ENCODE peak calls at places on chromosomes 12 and 14, in six cellular contexts. Y is IMR-90, W is SK-N-SH, Z is neural progenitor cell, I is fibroblast of lung, R is K562. S is an unnamed sample.

GRCh38 chr12:109677323-109677722 is 36.3 kb upstream of the FAM222A start:
- DNase-seq in Y (no peak), W (no peak), Z (peak), I (no peak), R (no peak), S (peak)

GRCh38 chr12:45227668-45228067 is 11.8 kb downstream of the ANO6 start:
- DNase-seq in Y (no peak), W (peak), Z (no peak), I (no peak), R (peak), S (no peak)

GRCh38 chr12:3715999-3716398 is 36.9 kb downstream of the CRACR2A start:
- DNase-seq in Y (no peak), W (no peak), Z (no peak), I (no peak), R (no peak), S (no peak)

GRCh38 chr12:128971802-128972201 is 118.5 kb downstream of the GLT1D1 start:
- DNase-seq in Y (no peak), W (no peak), Z (peak), I (no peak), R (no peak), S (peak)

GRCh38 chr12:124388679-124389536 is 94.0 kb downstream of the RFLNA start:
- DNase-seq in Y (peak), W (peak), Z (peak), I (peak), R (no peak), S (peak)

GRCh38 chr12:25558566-25558965 is 5.5 kb upstream of the LMNTD1 start:
- DNase-seq in Y (peak), W (no peak), Z (no peak), I (peak), R (no peak), S (no peak)

GRCh38 chr14:42149609-42150261 is 543.1 kb downstream of the LRFN5 start:
- DNase-seq in Y (no peak), W (no peak), Z (no peak), I (no peak), R (no peak), S (no peak)

GRCh38 chr12:97167598-97167997 is 260.5 kb downstream of the NEDD1 start:
- DNase-seq in Y (no peak), W (no peak), Z (no peak), I (peak), R (no peak), S (no peak)

GRCh38 chr14:39762576-39763401 is 330.6 kb upstream of the FBXO33 start:
- DNase-seq in Y (no peak), W (no peak), Z (no peak), I (no peak), R (no peak), S (peak)

GRCh38 chr14:68245146-68246073 is 425.8 kb downstream of the RAD51B start:
- DNase-seq in Y (peak), W (no peak), Z (no peak), I (peak), R (peak), S (no peak)

GRCh38 chr12:95788637-95789036 is 1.9 kb downstream of the NTN4 start:
- DNase-seq in Y (peak), W (no peak), Z (no peak), I (peak), R (no peak), S (no peak)

GRCh38 chr12:95790912-95791849 is 617 bp upstream of the NTN4 start:
- DNase-seq in Y (peak), W (no peak), Z (peak), I (peak), R (no peak), S (peak)

GRCh38 chr12:95787274-95787814 is 3.2 kb downstream of the NTN4 start:
- DNase-seq in Y (peak), W (no peak), Z (no peak), I (no peak), R (no peak), S (no peak)

GRCh38 chr12:95790025-95790911 is at the start of gene NTN4:
- DNase-seq in Y (peak), W (peak), Z (peak), I (peak), R (no peak), S (peak)

GRCh38 chr12:95789126-95790024 is 1.2 kb downstream of the NTN4 start:
- DNase-seq in Y (peak), W (peak), Z (peak), I (no peak), R (no peak), S (peak)
- H3K4me2 ChIP-seq in Y (peak), W (peak), Z (peak), I (peak), R (no peak), S (peak)

DNA sequence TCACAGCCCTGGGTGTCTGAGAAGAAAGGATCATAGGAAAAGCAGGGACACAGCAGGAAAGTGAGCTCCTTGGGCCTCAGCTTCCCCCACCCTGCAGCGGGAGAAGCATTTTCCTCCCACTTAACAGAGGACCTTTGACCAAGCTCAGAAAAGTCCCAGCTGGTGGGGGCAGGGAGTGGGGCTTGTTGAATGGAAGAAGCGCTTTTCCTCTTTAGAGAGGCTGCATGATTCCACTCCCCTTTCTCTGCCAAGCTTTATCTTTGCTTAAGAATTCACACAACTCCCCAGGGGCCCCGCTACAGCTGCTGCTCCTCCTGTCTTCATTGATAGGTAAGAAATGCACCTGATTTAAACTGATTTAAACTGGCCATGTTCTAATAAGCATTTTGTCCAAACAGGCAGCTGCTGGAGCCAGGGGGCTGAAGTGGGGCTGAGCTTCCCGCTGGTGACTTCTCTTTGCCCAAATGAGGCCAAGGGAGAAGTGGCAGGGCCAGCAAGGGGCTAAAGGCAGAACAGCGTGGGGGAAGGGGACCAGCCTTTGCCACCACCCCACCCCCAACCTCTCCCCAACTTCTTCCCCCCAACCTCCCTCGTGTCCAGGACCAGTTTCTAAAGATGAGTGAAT is 1.7 kb upstream of the PAPLN start:
- DNase-seq in Y (no peak), W (no peak), Z (peak), I (peak), R (no peak), S (peak)
- H3K4me2 ChIP-seq in Y (no peak), W (no peak), Z (peak), I (no peak), R (no peak), S (no peak)

GRCh38 chr14:72618424-72618823 is 275.5 kb downstream of the DPF3 start:
- DNase-seq in Y (no peak), W (no peak), Z (no peak), I (no peak), R (no peak), S (no peak)

GRCh38 chr14:72619881-72620280 is 274.0 kb downstream of the DPF3 start:
- DNase-seq in Y (no peak), W (no peak), Z (no peak), I (no peak), R (no peak), S (no peak)

GRCh38 chr14:72621387-72622065 is 272.4 kb downstream of the DPF3 start:
- DNase-seq in Y (no peak), W (no peak), Z (no peak), I (no peak), R (no peak), S (no peak)

GRCh38 chr14:72617391-72618011 is 276.4 kb downstream of the DPF3 start:
- DNase-seq in Y (no peak), W (no peak), Z (peak), I (peak), R (no peak), S (peak)

DNA sequence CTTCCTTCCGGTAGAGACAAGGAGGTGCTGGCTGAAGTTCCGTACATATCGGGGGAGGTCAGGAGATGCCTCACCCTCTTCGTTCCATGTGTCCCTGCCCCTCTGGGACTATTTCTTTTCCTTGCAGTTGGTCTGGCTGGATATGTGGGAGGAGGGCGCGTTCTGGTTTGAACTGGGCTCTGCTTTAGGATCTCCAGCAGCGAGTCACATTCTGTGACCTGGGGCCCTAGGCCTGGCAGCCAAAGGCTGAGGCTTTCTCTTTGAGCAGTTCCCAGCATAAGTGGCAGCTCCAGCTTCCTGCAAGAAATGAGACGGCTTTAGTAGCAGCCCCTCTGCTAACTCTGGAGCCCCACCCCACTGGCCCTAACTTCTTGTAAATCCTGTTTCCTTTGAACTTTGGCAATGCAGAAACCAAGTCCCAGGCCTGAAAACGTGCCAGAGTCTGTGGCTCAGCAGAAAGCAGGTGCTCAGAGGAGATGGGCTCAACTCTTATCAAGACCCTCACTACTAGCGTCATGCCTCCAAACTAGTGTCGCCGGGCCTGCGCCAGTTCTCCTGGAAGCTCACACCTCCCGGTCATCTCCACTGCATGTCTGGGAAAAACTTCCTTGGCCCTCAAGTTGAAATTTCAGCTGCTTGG is 274.7 kb downstream of the DPF3 start:
- DNase-seq in Y (no peak), W (no peak), Z (no peak), I (no peak), R (no peak), S (no peak)
- H3K4me2 ChIP-seq in Y (no peak), W (no peak), Z (no peak), I (no peak), R (no peak), S (no peak)

DNA sequence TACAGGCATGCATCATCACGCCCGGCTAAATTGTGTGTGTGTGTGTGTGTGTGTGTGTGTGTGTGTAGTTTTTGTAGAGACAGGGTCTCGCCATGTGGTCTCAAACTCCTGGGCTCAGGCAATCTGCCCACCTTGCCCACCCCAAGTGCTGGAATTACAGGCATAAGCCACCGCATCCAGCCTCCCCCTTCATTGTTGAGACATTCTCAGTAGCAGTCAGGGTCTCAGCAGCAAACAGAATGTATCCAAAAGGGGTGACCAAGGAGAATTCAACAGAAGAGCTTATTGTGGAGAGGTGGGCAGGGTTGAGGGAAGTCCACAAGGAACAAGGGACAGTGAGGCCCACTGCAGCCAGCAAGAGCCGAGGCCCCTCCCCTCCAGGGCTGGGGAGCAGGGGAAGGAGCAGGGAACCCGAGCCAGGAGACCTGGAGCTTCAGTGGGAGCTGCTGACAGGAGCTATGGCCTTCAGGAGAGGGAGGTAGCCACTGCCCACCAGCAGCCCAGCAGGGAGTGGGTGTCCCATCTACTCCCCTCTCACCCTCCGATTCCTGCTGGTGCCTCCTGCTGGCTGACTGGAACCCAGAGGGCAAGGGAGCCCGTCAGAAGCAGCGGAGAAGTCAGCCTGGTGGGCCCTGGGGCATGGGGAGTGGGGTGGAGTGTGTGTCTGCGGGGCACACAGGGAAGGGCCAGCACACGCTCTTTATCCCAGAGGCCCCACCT is 37.1 kb upstream of the PLEKHG6 start:
- DNase-seq in Y (no peak), W (no peak), Z (no peak), I (no peak), R (no peak), S (peak)
- H3K4me2 ChIP-seq in Y (no peak), W (no peak), Z (peak), I (no peak), R (no peak), S (no peak)

S was measured in mesendoderm.